ENCODE peak calls at places on chromosome 2, in seven cellular contexts. One of them, this sample, is unnamed.

GRCh38 chr2:109447811-109448210 is 166.0 kb downstream of the SEPTIN10 start:
- DNase-seq in suprapubic skin: no peak
- DNase-seq in neural progenitor cell: no peak
- DNase-seq in HCT116: no peak
- DNase-seq in ovary: no peak
- DNase-seq in testis: no peak
- DNase-seq in WERI-Rb-1: peak; percentile 62
- DNase-seq in this sample: peak; percentile 6

GRCh38 chr2:105571445-105571987 is 172.7 kb upstream of the FHL2 start:
- DNase-seq in suprapubic skin: no peak
- DNase-seq in neural progenitor cell: no peak
- DNase-seq in HCT116: no peak
- DNase-seq in ovary: no peak
- DNase-seq in testis: no peak
- DNase-seq in WERI-Rb-1: no peak
- DNase-seq in this sample: no peak

GRCh38 chr2:101277111-101277510 is 24.4 kb downstream of the CNOT11 start:
- DNase-seq in suprapubic skin: no peak
- DNase-seq in neural progenitor cell: no peak
- DNase-seq in HCT116: no peak
- DNase-seq in ovary: no peak
- DNase-seq in testis: no peak
- DNase-seq in WERI-Rb-1: peak; percentile 22
- DNase-seq in this sample: no peak

GRCh38 chr2:181395871-181396574 is 61.2 kb upstream of the ITGA4 start:
- DNase-seq in suprapubic skin: no peak
- DNase-seq in neural progenitor cell: no peak
- DNase-seq in HCT116: no peak
- DNase-seq in ovary: no peak
- DNase-seq in testis: no peak
- DNase-seq in WERI-Rb-1: no peak
- DNase-seq in this sample: no peak

GRCh38 chr2:71720283-71720560 is 266.9 kb downstream of the DYSF start:
- DNase-seq in suprapubic skin: peak; percentile 48
- DNase-seq in neural progenitor cell: no peak
- DNase-seq in HCT116: no peak
- DNase-seq in ovary: no peak
- DNase-seq in testis: no peak
- DNase-seq in WERI-Rb-1: no peak
- DNase-seq in this sample: no peak

GRCh38 chr2:231563378-231563961 is 29.2 kb upstream of the TEX44 start:
- DNase-seq in suprapubic skin: no peak
- DNase-seq in neural progenitor cell: peak; percentile 84
- DNase-seq in HCT116: peak; percentile 65
- DNase-seq in ovary: peak; percentile 46
- DNase-seq in testis: peak; percentile 59
- DNase-seq in WERI-Rb-1: peak; percentile 83
- DNase-seq in this sample: peak; percentile 71

GRCh38 chr2:144847347-144848080 is 327.6 kb upstream of the ZEB2 start:
- DNase-seq in suprapubic skin: no peak
- DNase-seq in neural progenitor cell: no peak
- DNase-seq in HCT116: no peak
- DNase-seq in ovary: no peak
- DNase-seq in testis: no peak
- DNase-seq in WERI-Rb-1: no peak
- DNase-seq in this sample: no peak

GRCh38 chr2:12091201-12091806 is 344.9 kb downstream of the LPIN1 start:
- DNase-seq in suprapubic skin: no peak
- DNase-seq in neural progenitor cell: no peak
- DNase-seq in HCT116: no peak
- DNase-seq in ovary: no peak
- DNase-seq in testis: no peak
- DNase-seq in WERI-Rb-1: no peak
- DNase-seq in this sample: peak; percentile 31

GRCh38 chr2:56741601-56742102 is 557.9 kb downstream of the CCDC85A start:
- DNase-seq in suprapubic skin: no peak
- DNase-seq in neural progenitor cell: no peak
- DNase-seq in HCT116: peak; percentile 45
- DNase-seq in ovary: peak; percentile 20
- DNase-seq in testis: no peak
- DNase-seq in WERI-Rb-1: no peak
- DNase-seq in this sample: peak; percentile 44

GRCh38 chr2:1882471-1882870 is 138.2 kb upstream of the PXDN start:
- DNase-seq in suprapubic skin: no peak
- DNase-seq in neural progenitor cell: peak; percentile 73
- DNase-seq in HCT116: no peak
- DNase-seq in ovary: no peak
- DNase-seq in testis: no peak
- DNase-seq in WERI-Rb-1: peak; percentile 56
- DNase-seq in this sample: no peak

GRCh38 chr2:229153946-229154345 is 117.1 kb downstream of the PID1 start:
- DNase-seq in suprapubic skin: no peak
- DNase-seq in neural progenitor cell: no peak
- DNase-seq in HCT116: no peak
- DNase-seq in ovary: no peak
- DNase-seq in testis: no peak
- DNase-seq in WERI-Rb-1: no peak
- DNase-seq in this sample: no peak

GRCh38 chr2:240199133-240199870 is 58.8 kb upstream of the OTOS start:
- DNase-seq in suprapubic skin: peak; percentile 32
- DNase-seq in neural progenitor cell: no peak
- DNase-seq in HCT116: no peak
- DNase-seq in ovary: no peak
- DNase-seq in testis: peak; percentile 8
- DNase-seq in WERI-Rb-1: peak; percentile 2
- DNase-seq in this sample: no peak

GRCh38 chr2:15127251-15127650 is 433.9 kb downstream of the NBAS start:
- DNase-seq in suprapubic skin: no peak
- DNase-seq in neural progenitor cell: no peak
- DNase-seq in HCT116: no peak
- DNase-seq in ovary: no peak
- DNase-seq in testis: no peak
- DNase-seq in WERI-Rb-1: peak; percentile 38
- DNase-seq in this sample: no peak

GRCh38 chr2:216911886-216912285 is 52.0 kb upstream of the TNP1 start:
- DNase-seq in suprapubic skin: no peak
- DNase-seq in neural progenitor cell: no peak
- DNase-seq in HCT116: no peak
- DNase-seq in ovary: no peak
- DNase-seq in testis: no peak
- DNase-seq in WERI-Rb-1: no peak
- DNase-seq in this sample: no peak

GRCh38 chr2:237732790-237733349 is 65.7 kb upstream of the RBM44 start:
- DNase-seq in suprapubic skin: no peak
- DNase-seq in neural progenitor cell: peak; percentile 36
- DNase-seq in HCT116: no peak
- DNase-seq in ovary: no peak
- DNase-seq in testis: peak; percentile 71
- DNase-seq in WERI-Rb-1: no peak
- DNase-seq in this sample: no peak

GRCh38 chr2:2847131-2847740 is 516.2 kb upstream of the MYT1L start:
- DNase-seq in suprapubic skin: no peak
- DNase-seq in neural progenitor cell: no peak
- DNase-seq in HCT116: no peak
- DNase-seq in ovary: no peak
- DNase-seq in testis: no peak
- DNase-seq in WERI-Rb-1: no peak
- DNase-seq in this sample: no peak

GRCh38 chr2:172102159-172102857 is 392 bp downstream of the DLX2 start:
- DNase-seq in suprapubic skin: no peak
- DNase-seq in neural progenitor cell: no peak
- DNase-seq in HCT116: no peak
- DNase-seq in ovary: no peak
- DNase-seq in testis: no peak
- DNase-seq in WERI-Rb-1: peak; percentile 45
- DNase-seq in this sample: peak; percentile 95

GRCh38 chr2:241730679-241731293 is 3.6 kb upstream of the D2HGDH start:
- DNase-seq in suprapubic skin: no peak
- DNase-seq in neural progenitor cell: no peak
- DNase-seq in HCT116: no peak
- DNase-seq in ovary: no peak
- DNase-seq in testis: no peak
- DNase-seq in WERI-Rb-1: peak; percentile 26
- DNase-seq in this sample: no peak

GRCh38 chr2:28210535-28210934 is 182.1 kb upstream of the FOSL2 start:
- DNase-seq in suprapubic skin: no peak
- DNase-seq in neural progenitor cell: no peak
- DNase-seq in HCT116: no peak
- DNase-seq in ovary: no peak
- DNase-seq in testis: no peak
- DNase-seq in WERI-Rb-1: no peak
- DNase-seq in this sample: no peak

GRCh38 chr2:86476092-86476491 is 34.9 kb downstream of the KDM3A start:
- DNase-seq in suprapubic skin: no peak
- DNase-seq in neural progenitor cell: no peak
- DNase-seq in HCT116: no peak
- DNase-seq in ovary: no peak
- DNase-seq in testis: no peak
- DNase-seq in WERI-Rb-1: no peak
- DNase-seq in this sample: no peak

GRCh38 chr2:86482034-86482433 is 40.9 kb downstream of the KDM3A start:
- DNase-seq in suprapubic skin: no peak
- DNase-seq in neural progenitor cell: no peak
- DNase-seq in HCT116: no peak
- DNase-seq in ovary: no peak
- DNase-seq in testis: no peak
- DNase-seq in WERI-Rb-1: no peak
- DNase-seq in this sample: no peak

GRCh38 chr2:86476918-86477317 is 35.7 kb downstream of the KDM3A start:
- DNase-seq in suprapubic skin: no peak
- DNase-seq in neural progenitor cell: no peak
- DNase-seq in HCT116: no peak
- DNase-seq in ovary: no peak
- DNase-seq in testis: no peak
- DNase-seq in WERI-Rb-1: no peak
- DNase-seq in this sample: no peak

GRCh38 chr2:86477349-86477748 is 36.2 kb downstream of the KDM3A start:
- DNase-seq in suprapubic skin: no peak
- DNase-seq in neural progenitor cell: no peak
- DNase-seq in HCT116: no peak
- DNase-seq in ovary: no peak
- DNase-seq in testis: no peak
- DNase-seq in WERI-Rb-1: no peak
- DNase-seq in this sample: no peak

GRCh38 chr2:86480105-86480504 is 38.9 kb downstream of the KDM3A start:
- DNase-seq in suprapubic skin: no peak
- DNase-seq in neural progenitor cell: no peak
- DNase-seq in HCT116: no peak
- DNase-seq in ovary: no peak
- DNase-seq in testis: peak; percentile 55
- DNase-seq in WERI-Rb-1: no peak
- DNase-seq in this sample: no peak
- H3K36me3 ChIP-seq in suprapubic skin: peaks cover 95% of the 10 kb centered on the region
- H3K36me3 ChIP-seq in neural progenitor cell: peaks cover 38% of the 10 kb centered on the region
- H3K36me3 ChIP-seq in HCT116: peaks cover 71% of the 10 kb centered on the region
- H3K36me3 ChIP-seq in ovary: no peaks in the 10 kb centered on the region
- H3K36me3 ChIP-seq in testis: no peaks in the 10 kb centered on the region
- H3K36me3 ChIP-seq in WERI-Rb-1: peaks cover 90% of the 10 kb centered on the region
- H3K36me3 ChIP-seq in this sample: peaks cover 85% of the 10 kb centered on the region

GRCh38 chr2:21103274-21103891 is 20.4 kb upstream of the TDRD15 start:
- DNase-seq in suprapubic skin: no peak
- DNase-seq in neural progenitor cell: no peak
- DNase-seq in HCT116: no peak
- DNase-seq in ovary: no peak
- DNase-seq in testis: no peak
- DNase-seq in WERI-Rb-1: no peak
- DNase-seq in this sample: no peak
- TF ChIP-seq CTCF in suprapubic skin: no peak
- TF ChIP-seq CTCF in neural progenitor cell: no peak
- TF ChIP-seq CTCF in HCT116: no peak
- TF ChIP-seq CTCF in ovary: no peak
- TF ChIP-seq CTCF in testis: no peak
- TF ChIP-seq CTCF in WERI-Rb-1: no peak
- TF ChIP-seq CTCF in this sample: no peak

GRCh38 chr2:207110730-207111129 is 55.0 kb downstream of the KLF7 start:
- DNase-seq in suprapubic skin: no peak
- DNase-seq in neural progenitor cell: no peak
- DNase-seq in HCT116: no peak
- DNase-seq in ovary: no peak
- DNase-seq in testis: no peak
- DNase-seq in WERI-Rb-1: no peak
- DNase-seq in this sample: no peak
- H3K36me3 ChIP-seq in suprapubic skin: peaks cover 12% of the 10 kb centered on the region
- H3K36me3 ChIP-seq in neural progenitor cell: no peaks in the 10 kb centered on the region
- H3K36me3 ChIP-seq in HCT116: no peaks in the 10 kb centered on the region
- H3K36me3 ChIP-seq in ovary: no peaks in the 10 kb centered on the region
- H3K36me3 ChIP-seq in testis: no peaks in the 10 kb centered on the region
- H3K36me3 ChIP-seq in WERI-Rb-1: no peaks in the 10 kb centered on the region
- H3K36me3 ChIP-seq in this sample: no peaks in the 10 kb centered on the region

GRCh38 chr2:84840306-84840705 is 40.6 kb downstream of the TRABD2A start:
- DNase-seq in suprapubic skin: no peak
- DNase-seq in neural progenitor cell: no peak
- DNase-seq in HCT116: no peak
- DNase-seq in ovary: no peak
- DNase-seq in testis: no peak
- DNase-seq in WERI-Rb-1: no peak
- DNase-seq in this sample: no peak
- TF ChIP-seq CTCF in suprapubic skin: no peak
- TF ChIP-seq CTCF in neural progenitor cell: no peak
- TF ChIP-seq CTCF in HCT116: no peak
- TF ChIP-seq CTCF in ovary: no peak
- TF ChIP-seq CTCF in testis: no peak
- TF ChIP-seq CTCF in WERI-Rb-1: peak; percentile 14
- TF ChIP-seq CTCF in this sample: no peak

DNA sequence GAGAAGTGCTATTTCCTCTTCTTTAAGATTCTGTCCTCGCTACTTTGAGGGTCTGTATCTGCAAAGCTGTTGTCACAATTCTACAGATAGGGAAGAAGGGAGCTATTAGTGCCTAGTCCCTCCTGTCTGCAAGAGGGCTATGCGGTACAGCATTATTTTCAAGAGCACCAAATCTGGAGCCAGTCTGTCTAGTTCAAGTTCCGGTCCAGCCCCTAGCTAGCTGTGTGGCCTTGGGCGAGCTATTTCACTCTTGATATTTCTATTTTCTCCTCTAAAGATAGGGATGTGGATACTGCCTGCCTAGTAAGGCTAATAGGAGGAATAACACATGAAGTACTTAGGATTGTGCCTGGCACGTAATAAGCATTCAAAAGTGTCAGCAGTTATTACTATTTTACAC is 272.4 kb downstream of the KCNE4 start:
- DNase-seq in suprapubic skin: no peak
- DNase-seq in neural progenitor cell: no peak
- DNase-seq in HCT116: no peak
- DNase-seq in ovary: no peak
- DNase-seq in testis: no peak
- DNase-seq in WERI-Rb-1: no peak
- DNase-seq in this sample: no peak
- H3K36me3 ChIP-seq in suprapubic skin: no peaks in the 10 kb centered on the region
- H3K36me3 ChIP-seq in neural progenitor cell: no peaks in the 10 kb centered on the region
- H3K36me3 ChIP-seq in HCT116: no peaks in the 10 kb centered on the region
- H3K36me3 ChIP-seq in ovary: no peaks in the 10 kb centered on the region
- H3K36me3 ChIP-seq in testis: no peaks in the 10 kb centered on the region
- H3K36me3 ChIP-seq in WERI-Rb-1: no peaks in the 10 kb centered on the region
- H3K36me3 ChIP-seq in this sample: no peaks in the 10 kb centered on the region